ENCODE peak calls at places on chromosomes 4 and X, in nine cellular contexts. K, S, X, Z, V, I, J, B and H are unnamed samples. For H3K4me1, the result is how much of the 10 kb centered on the place peaks cover.

GRCh38 chr4:6343950-6344408 is 74.3 kb downstream of the WFS1 start:
- ATAC-seq in B (peak), J (peak), Z (no peak), X (peak), K (no peak), S (peak), I (no peak), V (peak), H (no peak)

GRCh38 chrX:19729761-19730160 is 157.6 kb downstream of the SH3KBP1 start:
- ATAC-seq in K (no peak), V (no peak), I (no peak), J (no peak), S (no peak), Z (no peak), X (no peak), B (no peak), H (no peak)

GRCh38 chrX:109619816-109620215 is 5.2 kb downstream of the KCNE5 start:
- ATAC-seq in X (no peak), V (no peak), I (no peak), K (no peak), S (no peak), J (no peak), B (no peak), Z (no peak), H (no peak)

GRCh38 chr4:166014411-166014810 is 141.4 kb downstream of the TLL1 start:
- ATAC-seq in B (no peak), Z (no peak), X (no peak), I (no peak), J (no peak), S (no peak), K (no peak), V (no peak), H (no peak)

GRCh38 chrX:13721819-13722527 is 12.4 kb downstream of the TRAPPC2 start:
- ATAC-seq in S (no peak), X (no peak), J (peak), I (peak), K (no peak), V (no peak), B (peak), Z (peak), H (no peak)

GRCh38 chr4:17619416-17620105 is 5.1 kb downstream of the MED28 start:
- ATAC-seq in J (no peak), K (peak), X (no peak), V (no peak), S (no peak), B (no peak), I (no peak), Z (peak), H (no peak)

GRCh38 chrX:68833855-68834331 is 5.1 kb downstream of the EFNB1 start:
- ATAC-seq in J (no peak), I (no peak), V (no peak), K (no peak), B (no peak), X (no peak), Z (no peak), S (no peak), H (no peak)

GRCh38 chr4:150049682-150050081 is 28.6 kb upstream of the DCLK2 start:
- ATAC-seq in B (no peak), S (no peak), X (no peak), K (no peak), J (no peak), I (no peak), Z (no peak), V (no peak), H (no peak)

GRCh38 chr4:184793735-184794355 is 31.9 kb downstream of the ACSL1 start:
- ATAC-seq in I (no peak), S (no peak), K (no peak), B (no peak), J (no peak), Z (no peak), X (no peak), V (no peak), H (no peak)

GRCh38 chrX:154399527-154400368 is 1.6 kb downstream of the RPL10 start:
- ATAC-seq in K (no peak), Z (no peak), J (no peak), X (no peak), S (no peak), B (no peak), V (no peak), I (no peak), H (no peak)

GRCh38 chr4:169765845-169766244 is 8.1 kb upstream of the HPF1 start:
- ATAC-seq in X (no peak), S (no peak), J (no peak), B (no peak), Z (no peak), K (no peak), V (no peak), I (no peak), H (no peak)

GRCh38 chr4:133136833-133137232 is 12.3 kb upstream of the PCDH10 start:
- ATAC-seq in K (no peak), Z (no peak), V (no peak), B (no peak), I (no peak), X (no peak), J (no peak), S (no peak), H (no peak)

GRCh38 chr4:110515676-110516075 is 39.7 kb downstream of the ENPEP start:
- ATAC-seq in J (peak), I (peak), X (peak), Z (no peak), S (peak), V (peak), K (no peak), B (peak), H (peak)

GRCh38 chr4:94525993-94526740 is 74.4 kb downstream of the PDLIM5 start:
- ATAC-seq in K (no peak), V (no peak), B (no peak), I (peak), X (no peak), S (no peak), Z (no peak), J (peak), H (no peak)

GRCh38 chrX:24969812-24970211 is 46.0 kb downstream of the ARX start:
- ATAC-seq in V (no peak), B (no peak), I (no peak), S (no peak), Z (no peak), X (no peak), J (no peak), K (no peak), H (no peak)

GRCh38 chrX:150848914-150849365 is 49.5 kb downstream of the CD99L2 start:
- ATAC-seq in K (peak), J (peak), B (peak), Z (peak), X (peak), I (peak), V (no peak), S (peak), H (no peak)

DNA sequence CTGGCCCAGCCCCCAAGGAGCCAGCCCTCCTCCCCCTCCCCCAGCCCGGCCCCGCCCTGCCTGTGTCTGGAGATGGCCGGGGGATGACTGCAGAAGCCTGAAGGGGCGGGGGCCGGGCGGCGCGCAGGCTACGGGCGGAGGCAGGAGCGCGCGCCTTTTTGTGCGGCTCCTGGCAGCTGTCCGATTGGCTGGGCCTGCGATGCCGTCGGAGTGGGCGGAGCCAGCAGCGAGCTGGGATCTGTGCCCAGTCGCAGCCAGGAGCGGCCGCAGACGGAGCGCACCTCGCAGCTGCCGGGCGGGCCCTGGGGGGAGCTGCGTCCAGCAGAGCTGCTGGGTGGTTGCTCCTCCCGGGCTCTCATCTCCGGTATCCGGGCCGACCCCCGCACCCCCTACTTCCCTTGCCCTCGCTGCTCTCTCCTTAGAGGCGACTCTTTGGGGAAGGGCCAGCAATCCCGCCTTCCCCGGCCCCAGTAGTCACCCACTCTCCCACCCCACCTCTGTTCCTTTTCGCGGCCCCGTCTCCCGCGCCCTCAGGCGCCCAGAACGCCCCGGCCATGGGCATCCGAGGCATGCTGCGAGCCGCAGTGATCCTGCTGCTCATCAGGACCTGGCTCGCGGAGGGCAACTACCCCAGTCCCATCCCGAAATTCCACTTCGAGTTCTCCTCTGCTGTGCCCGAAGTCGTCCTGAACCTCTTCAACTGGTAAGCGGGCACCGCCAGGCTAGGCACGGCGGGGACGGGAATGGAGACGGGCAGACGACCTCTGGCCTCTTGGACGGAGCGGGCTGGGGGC is at the start of gene GABRQ:
- ATAC-seq in B (peak), X (peak), K (no peak), J (peak), V (peak), Z (no peak), I (peak), S (no peak), H (no peak)
- H3K4me3 ChIP-seq in B (peak), X (peak), K (no peak), J (no peak), V (peak), Z (no peak), I (no peak), S (no peak), H (no peak)

GRCh38 chr4:2943364-2944090 is 19.7 kb downstream of the NOP14 start:
- ATAC-seq in V (no peak), S (no peak), X (no peak), J (no peak), K (no peak), I (no peak), Z (no peak), B (no peak), H (no peak)

GRCh38 chr4:2942037-2942531 is 21.1 kb downstream of the NOP14 start:
- ATAC-seq in Z (no peak), V (no peak), S (no peak), J (no peak), B (no peak), X (no peak), I (no peak), K (no peak), H (no peak)

GRCh38 chr4:2944091-2944482 is 19.1 kb downstream of the NOP14 start:
- ATAC-seq in J (no peak), S (no peak), K (no peak), B (no peak), I (no peak), V (no peak), Z (no peak), X (no peak), H (no peak)

GRCh38 chr4:2941138-2942036 is 21.8 kb downstream of the NOP14 start:
- ATAC-seq in B (no peak), K (peak), Z (no peak), X (no peak), S (no peak), V (no peak), I (no peak), J (no peak), H (no peak)

GRCh38 chr4:2942532-2943363 is 20.5 kb downstream of the NOP14 start:
- ATAC-seq in V (no peak), K (peak), J (peak), B (no peak), Z (no peak), X (no peak), I (peak), S (peak), H (no peak)
- TF ChIP-seq POLR2A in V (no peak), K (no peak), J (no peak), B (peak), Z (no peak), X (no peak), I (no peak), S (no peak), H (no peak)

GRCh38 chr4:51851090-51851936 is 8.4 kb downstream of the DCUN1D4 start:
- ATAC-seq in S (no peak), K (peak), J (no peak), Z (no peak), I (no peak), B (peak), V (peak), X (no peak), H (no peak)

GRCh38 chr4:51851937-51852290 is 9.0 kb downstream of the DCUN1D4 start:
- ATAC-seq in I (no peak), J (no peak), Z (no peak), K (no peak), X (no peak), S (no peak), B (no peak), V (no peak), H (no peak)

GRCh38 chr4:51855751-51856150 is 12.8 kb downstream of the DCUN1D4 start:
- ATAC-seq in S (no peak), V (no peak), K (no peak), B (no peak), Z (no peak), I (no peak), X (no peak), J (peak), H (no peak)

GRCh38 chr4:51855270-51855669 is 12.3 kb downstream of the DCUN1D4 start:
- ATAC-seq in Z (no peak), J (no peak), I (no peak), X (no peak), S (no peak), B (no peak), K (no peak), V (no peak), H (no peak)

DNA sequence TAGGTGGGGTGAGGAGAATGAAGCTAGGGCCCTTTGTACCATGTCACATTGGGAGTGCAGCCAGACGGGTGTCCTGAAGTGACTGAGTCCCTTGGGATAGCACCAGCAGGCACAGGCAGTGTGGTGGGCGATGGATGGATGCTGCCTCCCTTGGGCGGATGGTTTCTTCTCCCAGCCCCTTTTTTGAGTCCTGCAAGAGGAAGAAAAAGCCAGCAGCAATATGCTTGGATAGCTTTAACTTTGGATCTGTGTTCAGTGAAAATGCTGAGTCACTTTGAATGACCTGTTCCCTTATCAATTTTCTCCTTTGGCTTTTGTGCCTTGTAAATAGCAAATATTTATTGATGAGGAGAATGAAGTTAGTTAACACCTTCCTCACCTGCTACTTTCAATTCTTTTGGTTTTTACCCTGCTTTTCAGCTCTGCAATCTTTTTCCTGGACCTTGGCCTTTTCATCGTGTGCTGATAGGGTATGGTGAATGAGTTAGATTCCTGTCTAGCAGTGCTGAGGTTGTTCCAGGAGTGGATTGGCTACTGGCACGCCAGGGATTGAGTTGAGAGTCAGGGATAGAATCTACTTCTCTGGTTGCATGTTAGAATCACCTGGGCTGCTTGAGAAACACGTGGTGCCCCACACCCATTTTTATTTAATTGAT is 10.2 kb downstream of the DCUN1D4 start:
- ATAC-seq in V (no peak), X (peak), K (peak), S (peak), B (peak), Z (no peak), I (no peak), J (peak), H (peak)
- H3K4me1 ChIP-seq in V (under half), X (under half), K (half or more), S (under half), B (under half), Z (half or more), I (under half), J (under half), H (under half)

DNA sequence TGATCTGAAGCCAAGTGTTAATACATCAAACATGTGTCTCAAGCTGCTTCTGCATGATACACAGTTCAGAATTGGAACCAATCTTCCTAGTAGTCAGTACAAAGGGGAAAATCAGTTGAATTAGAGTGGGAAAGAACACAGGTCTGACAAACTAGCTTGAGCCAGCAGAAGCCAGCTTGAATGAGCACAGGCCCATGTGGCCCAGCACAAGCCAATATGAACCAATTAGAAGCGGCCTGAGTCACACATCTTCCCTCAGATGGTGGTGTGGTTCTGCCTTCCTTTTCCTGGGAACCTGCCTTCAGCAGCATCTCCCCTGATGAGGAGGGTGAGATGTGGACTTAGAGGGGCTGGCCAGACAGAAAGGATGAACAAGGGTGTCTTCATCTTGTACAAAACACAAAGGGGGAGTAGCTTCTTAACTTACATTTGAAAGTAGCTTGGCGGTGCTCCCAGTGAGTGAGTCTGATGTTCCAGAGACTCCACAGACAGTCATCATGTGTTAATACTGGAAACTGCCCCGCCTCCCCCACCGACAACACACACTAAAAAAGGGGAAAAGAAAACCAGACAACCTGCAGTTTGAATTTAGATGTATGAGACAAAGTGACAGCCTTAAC is 72.0 kb downstream of the FRMPD4 start:
- ATAC-seq in V (no peak), I (no peak), J (no peak), X (peak), S (no peak), B (no peak), K (peak), Z (no peak), H (no peak)
- H3K4me3 ChIP-seq in V (no peak), I (no peak), J (no peak), X (peak), S (no peak), B (no peak), K (no peak), Z (no peak), H (no peak)

GRCh38 chr4:56683455-56683854 is 2.4 kb upstream of the HOPX start:
- ATAC-seq in V (no peak), S (no peak), X (no peak), I (no peak), K (no peak), B (no peak), J (no peak), Z (no peak), H (no peak)

GRCh38 chr4:56677673-56678072 is 3.4 kb downstream of the HOPX start:
- ATAC-seq in X (no peak), I (no peak), K (no peak), V (no peak), J (no peak), Z (no peak), S (no peak), B (no peak), H (no peak)

GRCh38 chr4:56681158-56681848 is at the start of gene HOPX:
- ATAC-seq in K (peak), B (no peak), X (no peak), S (no peak), V (no peak), Z (no peak), I (peak), J (peak), H (no peak)

GRCh38 chr4:56681849-56682175 is 716 bp upstream of the HOPX start:
- ATAC-seq in K (no peak), B (no peak), Z (no peak), I (no peak), S (no peak), X (no peak), V (no peak), J (no peak), H (no peak)

DNA sequence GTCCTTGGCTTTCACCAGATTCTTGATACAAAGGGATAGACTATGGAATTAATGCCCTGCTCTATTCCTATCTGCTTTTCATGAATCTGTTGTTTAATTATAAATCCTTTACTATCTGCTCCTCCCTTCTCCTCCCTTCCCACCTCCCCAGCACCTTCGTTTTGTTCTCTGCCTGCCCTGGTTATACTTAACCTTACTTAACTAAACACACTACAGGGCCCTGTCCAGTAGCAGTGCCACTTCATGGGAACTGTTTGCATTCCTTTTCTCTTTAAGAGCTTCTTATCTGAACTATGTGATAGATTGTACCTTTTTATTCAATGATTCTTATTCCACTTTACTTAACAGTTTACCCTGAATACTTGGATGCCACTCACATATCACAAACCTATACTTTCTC is 830 bp downstream of the HOPX start:
- ATAC-seq in B (no peak), K (peak), V (no peak), I (peak), Z (no peak), X (no peak), S (no peak), J (no peak), H (no peak)
- TF ChIP-seq POLR2A in B (no peak), K (no peak), V (no peak), I (peak), Z (no peak), X (no peak), S (no peak), J (no peak), H (no peak)

DNA sequence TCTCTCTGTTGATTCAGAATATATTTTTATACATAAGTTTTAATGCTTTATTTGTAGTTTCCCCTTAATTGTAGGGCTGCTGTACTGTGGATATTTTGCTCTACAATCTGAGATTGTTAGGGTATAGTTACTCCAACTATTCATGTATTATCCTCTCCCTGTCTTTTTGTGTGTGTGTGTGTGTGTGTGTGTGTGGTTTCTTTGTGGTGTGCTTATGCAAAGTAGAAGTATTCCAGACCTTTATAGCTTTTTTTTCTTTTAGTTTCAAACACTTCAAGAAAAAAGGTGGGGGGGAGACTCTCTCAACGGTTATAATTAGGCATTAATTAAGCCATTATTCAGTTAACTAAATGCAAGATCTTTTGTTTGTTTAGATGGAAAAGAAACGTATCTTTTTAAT is 6.7 kb downstream of the SMAD1 start:
- ATAC-seq in B (no peak), V (no peak), Z (no peak), J (no peak), K (no peak), I (no peak), S (no peak), X (no peak), H (no peak)
- H3K4me1 ChIP-seq in B (under half), V (under half), Z (half or more), J (half or more), K (under half), I (under half), S (under half), X (under half), H (half or more)

DNA sequence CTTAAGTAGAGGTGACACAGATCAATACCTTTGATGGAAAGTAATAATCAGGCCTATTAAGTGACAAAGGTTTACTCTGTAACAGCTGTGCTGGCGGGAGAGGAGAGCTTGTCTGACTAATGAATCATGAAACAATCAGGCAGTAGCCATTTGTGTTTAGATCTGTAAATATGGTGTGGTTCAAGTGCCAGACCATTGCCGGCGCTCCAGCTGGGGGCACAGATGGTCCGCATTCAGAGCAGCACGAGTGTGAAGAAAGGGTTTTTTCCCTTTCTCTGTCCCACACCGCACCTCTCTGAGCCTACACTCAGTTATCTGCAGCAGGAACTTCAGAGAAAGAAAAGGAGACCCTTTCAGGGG is 111.3 kb upstream of the PAQR3 start:
- ATAC-seq in J (no peak), X (no peak), V (no peak), S (no peak), I (no peak), B (no peak), Z (no peak), K (no peak), H (no peak)
- H3K4me3 ChIP-seq in J (no peak), X (no peak), V (no peak), S (no peak), I (no peak), B (no peak), Z (no peak), K (no peak), H (no peak)

GRCh38 chrX:65874110-65874509 is 165.8 kb downstream of the VSIG4 start:
- ATAC-seq in B (peak), S (no peak), X (no peak), I (no peak), Z (no peak), K (no peak), V (no peak), J (no peak), H (no peak)
- TF ChIP-seq POLR2A in B (no peak), S (no peak), X (no peak), I (no peak), Z (no peak), K (no peak), V (no peak), J (no peak), H (no peak)